ENCODE peak calls at places on chromosomes 6 and 20, in eight cellular contexts. X is upper lobe of right lung; H is lower lobe of right lung; K is CD8-positive, alpha-beta T cell; J is adrenal gland; N is OCI-LY7; B is A673; Q is endodermal cell. I is an unnamed sample.
A peak's percentile ranks its signal among the peaks of the same experiment; 100 is the strongest.

GRCh38 chr6:134519456-134519855 is 201.5 kb upstream of the SGK1 start:
- DNase-seq in J (peak; percentile 46), N (peak; percentile 11), X (no peak), B (peak; percentile 91), Q (no peak), H (peak; percentile 67), K (peak; percentile 18), I (no peak)

GRCh38 chr6:28953039-28953872 is 29.5 kb upstream of the TRIM27 start:
- DNase-seq in B (peak; percentile 87), H (no peak), Q (peak; percentile 84), K (no peak), N (peak; percentile 74), X (no peak), J (no peak), I (peak; percentile 81)

GRCh38 chr20:58094698-58095097 is 133.8 kb downstream of the ANKRD60 start:
- DNase-seq in J (no peak), K (no peak), N (no peak), B (no peak), X (no peak), H (no peak), Q (no peak), I (no peak)

GRCh38 chr20:32199006-32199405 is 8.5 kb downstream of the PLAGL2 start:
- DNase-seq in J (no peak), N (no peak), X (no peak), Q (no peak), H (no peak), K (no peak), B (no peak), I (no peak)

GRCh38 chr6:110538416-110539060 is 62.1 kb upstream of the SLC22A16 start:
- DNase-seq in K (no peak), N (no peak), H (no peak), X (no peak), J (no peak), Q (no peak), B (no peak), I (no peak)

GRCh38 chr20:38424404-38424803 is 10.7 kb downstream of the SNHG17 start:
- DNase-seq in K (no peak), J (no peak), H (no peak), X (no peak), Q (no peak), N (no peak), B (no peak), I (no peak)

GRCh38 chr6:132703936-132704335 is 9.9 kb downstream of the VNN1 start:
- DNase-seq in J (no peak), Q (no peak), X (no peak), K (no peak), N (no peak), B (no peak), H (no peak), I (no peak)

GRCh38 chr20:8777866-8778265 is 291.0 kb upstream of the PLCB4 start:
- DNase-seq in N (no peak), K (no peak), B (peak; percentile 23), H (no peak), J (no peak), Q (no peak), X (no peak), I (no peak)

GRCh38 chr20:58293453-58293852 is 16.1 kb upstream of the RAB22A start:
- DNase-seq in Q (peak; percentile 72), X (no peak), H (no peak), J (no peak), B (peak; percentile 75), N (peak; percentile 30), K (no peak), I (no peak)

GRCh38 chr6:139881728-139882211 is 507.3 kb upstream of the CITED2 start:
- DNase-seq in H (no peak), K (no peak), N (peak; percentile 23), J (peak; percentile 26), X (no peak), Q (peak; percentile 79), B (peak; percentile 79), I (peak; percentile 58)

GRCh38 chr6:14682821-14683220 is 563.0 kb upstream of the JARID2 start:
- DNase-seq in K (no peak), B (peak; percentile 21), X (no peak), N (no peak), Q (no peak), J (no peak), H (no peak), I (no peak)

GRCh38 chr6:113774122-113774835 is 82.9 kb upstream of the MARCKS start:
- DNase-seq in X (no peak), H (no peak), Q (no peak), K (no peak), J (no peak), B (peak; percentile 51), N (no peak), I (no peak)

GRCh38 chr6:112085666-112086065 is 1.6 kb downstream of the TUBE1 start:
- DNase-seq in J (peak; percentile 50), N (no peak), K (no peak), H (no peak), B (no peak), X (no peak), Q (no peak), I (no peak)

GRCh38 chr6:106107043-106107613 is 21.0 kb downstream of the PRDM1 start:
- DNase-seq in J (no peak), X (no peak), Q (no peak), N (no peak), K (no peak), H (no peak), B (no peak), I (no peak)
- H3K36me3 ChIP-seq in J (no peaks in the 10 kb centered on the region), X (peaks cover 24% of the 10 kb centered on the region), Q (peaks cover 73% of the 10 kb centered on the region), N (no peaks in the 10 kb centered on the region), K (no peaks in the 10 kb centered on the region), H (peaks cover 27% of the 10 kb centered on the region), B (no peaks in the 10 kb centered on the region), I (no peaks in the 10 kb centered on the region)

DNA sequence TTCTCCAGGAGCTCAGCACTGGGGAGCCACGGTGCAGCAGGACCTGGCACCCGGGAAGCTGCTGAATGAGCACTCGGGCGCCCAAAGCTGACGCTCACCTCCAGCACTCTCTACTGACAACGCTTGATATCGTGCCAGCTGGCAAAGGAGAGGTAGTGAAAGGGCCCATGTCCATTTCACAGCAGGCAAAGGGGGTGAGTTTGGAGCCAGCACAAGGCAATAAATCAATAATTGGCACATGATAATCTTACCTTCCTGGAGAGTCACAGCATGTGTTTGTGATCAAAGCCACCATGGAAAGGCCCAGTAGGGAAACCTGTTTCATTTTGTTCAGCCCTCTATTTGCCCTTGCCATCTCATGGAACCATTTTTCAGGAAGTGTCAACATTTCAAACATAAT is 23.3 kb upstream of the SMIM26 start:
- DNase-seq in X (no peak), K (no peak), H (no peak), N (no peak), Q (no peak), B (peak; percentile 42), J (no peak), I (no peak)
- H3K36me3 ChIP-seq in X (peaks cover 91% of the 10 kb centered on the region), K (peaks cover 46% of the 10 kb centered on the region), H (peaks cover 94% of the 10 kb centered on the region), N (peaks cover 71% of the 10 kb centered on the region), Q (peaks cover 82% of the 10 kb centered on the region), B (peaks cover 15% of the 10 kb centered on the region), J (peaks cover 75% of the 10 kb centered on the region), I (peaks cover 62% of the 10 kb centered on the region)

DNA sequence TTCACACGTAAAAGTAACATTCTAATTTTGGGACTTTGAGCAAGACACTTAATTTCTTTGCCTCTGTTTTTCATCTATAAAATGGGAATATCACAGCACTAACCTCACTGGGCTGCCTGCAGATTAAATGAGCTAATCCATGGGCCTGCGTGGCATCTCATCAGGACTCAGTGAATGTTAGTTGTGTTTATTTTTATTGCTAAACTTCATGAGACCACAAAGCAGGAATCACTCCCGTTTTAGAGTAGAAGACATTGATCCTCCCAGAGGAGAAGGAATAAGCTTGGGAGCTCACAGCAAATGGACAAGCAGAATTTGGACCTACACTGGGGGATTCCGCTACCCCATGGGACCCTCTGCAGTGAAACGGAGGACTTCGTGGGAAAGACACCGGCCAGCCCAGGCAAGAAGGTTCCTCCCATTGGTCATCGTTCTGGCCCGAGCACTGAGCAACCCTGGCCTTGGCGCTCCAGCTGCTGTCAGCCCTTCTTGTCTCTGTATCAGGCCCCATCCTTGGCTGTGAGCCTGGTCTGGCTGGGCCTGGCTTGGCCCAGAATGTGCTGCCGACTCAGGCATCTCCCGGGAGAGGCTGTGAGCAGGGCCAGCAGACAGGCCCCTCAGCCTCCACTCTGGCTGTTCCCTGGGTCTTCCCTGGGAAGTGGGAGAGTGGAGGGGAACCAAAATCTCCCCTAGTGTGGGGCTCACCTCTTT is 79.8 kb downstream of the NFATC2 start:
- DNase-seq in B (no peak), J (peak; percentile 96), Q (no peak), H (peak; percentile 56), K (no peak), X (no peak), N (no peak), I (no peak)
- H3K36me3 ChIP-seq in B (no peaks in the 10 kb centered on the region), J (no peaks in the 10 kb centered on the region), Q (no peaks in the 10 kb centered on the region), H (no peaks in the 10 kb centered on the region), K (peaks cover 29% of the 10 kb centered on the region), X (no peaks in the 10 kb centered on the region), N (peaks cover 90% of the 10 kb centered on the region), I (no peaks in the 10 kb centered on the region)

GRCh38 chr6:78808933-78809332 is 58.4 kb upstream of the IRAK1BP1 start:
- DNase-seq in H (no peak), Q (no peak), X (no peak), J (no peak), K (no peak), N (no peak), B (no peak), I (no peak)
- H3K36me3 ChIP-seq in H (no peaks in the 10 kb centered on the region), Q (no peaks in the 10 kb centered on the region), X (no peaks in the 10 kb centered on the region), J (no peaks in the 10 kb centered on the region), K (no peaks in the 10 kb centered on the region), N (no peaks in the 10 kb centered on the region), B (no peaks in the 10 kb centered on the region), I (no peaks in the 10 kb centered on the region)

GRCh38 chr6:473356-473755 is 81.8 kb downstream of the IRF4 start:
- DNase-seq in H (no peak), K (no peak), B (no peak), X (no peak), N (no peak), Q (no peak), J (no peak), I (no peak)
- H3K36me3 ChIP-seq in H (no peaks in the 10 kb centered on the region), K (no peaks in the 10 kb centered on the region), B (no peaks in the 10 kb centered on the region), X (no peaks in the 10 kb centered on the region), N (no peaks in the 10 kb centered on the region), Q (no peaks in the 10 kb centered on the region), J (no peaks in the 10 kb centered on the region), I (no peaks in the 10 kb centered on the region)